ENCODE peak calls at places on chromosomes 7 and 10, in six cellular contexts. Y, N, I, U, V and K are unnamed samples.

GRCh38 chr7:151905766-151906165 is 28.9 kb upstream of the PRKAG2 start:
- DNase-seq in Y (no peak), N (no peak), I (no peak), U (no peak), V (no peak), K (no peak)

GRCh38 chr7:151648429-151648828 is 128.7 kb upstream of the RHEB start:
- DNase-seq in Y (no peak), N (no peak), I (no peak), U (no peak), V (no peak), K (no peak)

GRCh38 chr7:106367018-106367420 is 82.2 kb upstream of the NAMPT start:
- DNase-seq in Y (no peak), N (no peak), I (no peak), U (no peak), V (no peak), K (peak; percentile 79)

GRCh38 chr10:100319736-100320135 is 10.3 kb downstream of the PKD2L1 start:
- DNase-seq in Y (no peak), N (no peak), I (no peak), U (no peak), V (no peak), K (no peak)

GRCh38 chr7:45088821-45089313 is at the start of gene NACAD:
- DNase-seq in Y (no peak), N (no peak), I (peak; percentile 81), U (no peak), V (no peak), K (peak; percentile 77)

GRCh38 chr7:149856-150636 is 42.3 kb upstream of the FAM20C start:
- DNase-seq in Y (no peak), N (no peak), I (peak; percentile 71), U (peak; percentile 81), V (peak; percentile 54), K (peak; percentile 94)

GRCh38 chr10:93198401-93199175 is 124.9 kb downstream of the CYP26A1 start:
- DNase-seq in Y (no peak), N (no peak), I (no peak), U (no peak), V (no peak), K (no peak)

GRCh38 chr10:108631332-108631731 is 1292.0 kb downstream of the XPNPEP1 start:
- DNase-seq in Y (no peak), N (no peak), I (no peak), U (no peak), V (no peak), K (no peak)

GRCh38 chr7:41752615-41753014 is 49.7 kb upstream of the INHBA start:
- DNase-seq in Y (no peak), N (no peak), I (no peak), U (no peak), V (no peak), K (no peak)

GRCh38 chr7:29805031-29805430 is 1.3 kb upstream of the WIPF3 start:
- DNase-seq in Y (no peak), N (no peak), I (no peak), U (no peak), V (no peak), K (no peak)

GRCh38 chr7:74174606-74175082 is 488 bp downstream of the EIF4H start:
- DNase-seq in Y (peak; percentile 45), N (no peak), I (no peak), U (peak; percentile 64), V (peak; percentile 44), K (no peak)

GRCh38 chr7:92768501-92769360 is 67.6 kb downstream of the CDK6 start:
- DNase-seq in Y (no peak), N (no peak), I (no peak), U (no peak), V (no peak), K (no peak)

GRCh38 chr10:102669206-102670064 is 25.2 kb downstream of the TRIM8 start:
- DNase-seq in Y (peak; percentile 34), N (peak; percentile 86), I (peak; percentile 89), U (no peak), V (peak; percentile 91), K (no peak)

GRCh38 chr10:49071221-49071761 is 44.0 kb downstream of the VSTM4 start:
- DNase-seq in Y (no peak), N (peak; percentile 85), I (peak; percentile 16), U (no peak), V (no peak), K (peak; percentile 61)

GRCh38 chr10:86400705-86401587 is 34.4 kb upstream of the GRID1 start:
- DNase-seq in Y (peak; percentile 74), N (no peak), I (peak; percentile 83), U (peak; percentile 76), V (peak; percentile 65), K (peak; percentile 89)
- TF ChIP-seq POLR2A in Y (no peak), N (no peak), I (no peak), U (no peak), V (peak; percentile 52), K (no peak)

GRCh38 chr7:128407751-128408708 is 1.8 kb downstream of the IMPDH1 start:
- DNase-seq in Y (no peak), N (no peak), I (no peak), U (no peak), V (no peak), K (no peak)
- H3K4me3 ChIP-seq in Y (peak overlapping the region; percentile 69), N (peak overlapping the region; percentile 66), I (no peak overlapping the region), U (peak overlapping the region; percentile 66), V (no peak overlapping the region), K (peak overlapping the region; percentile 78)

GRCh38 chr10:52337225-52337624 is 23.1 kb downstream of the DKK1 start:
- DNase-seq in Y (no peak), N (no peak), I (no peak), U (no peak), V (no peak), K (no peak)

GRCh38 chr10:52331759-52332364 is 17.8 kb downstream of the DKK1 start:
- DNase-seq in Y (no peak), N (no peak), I (no peak), U (no peak), V (no peak), K (no peak)

GRCh38 chr10:52334595-52334994 is 20.5 kb downstream of the DKK1 start:
- DNase-seq in Y (peak; percentile 33), N (no peak), I (no peak), U (no peak), V (no peak), K (no peak)

GRCh38 chr10:52335665-52336064 is 21.6 kb downstream of the DKK1 start:
- DNase-seq in Y (no peak), N (no peak), I (no peak), U (no peak), V (no peak), K (no peak)

GRCh38 chr10:52332815-52333214 is 18.7 kb downstream of the DKK1 start:
- DNase-seq in Y (peak; percentile 25), N (no peak), I (no peak), U (no peak), V (no peak), K (no peak)
- H3K4me1 ChIP-seq in Y (peaks cover 47% of the 10 kb centered on the region), N (no peaks in the 10 kb centered on the region), I (no peaks in the 10 kb centered on the region), U (no peaks in the 10 kb centered on the region), V (no peaks in the 10 kb centered on the region), K (no peaks in the 10 kb centered on the region)

GRCh38 chr10:33334839-33335549 is 527 bp upstream of the NRP1 start:
- DNase-seq in Y (peak; percentile 88), N (no peak), I (peak; percentile 82), U (peak; percentile 88), V (peak; percentile 68), K (peak; percentile 84)

GRCh38 chr10:33335550-33335799 is 1.0 kb upstream of the NRP1 start:
- DNase-seq in Y (peak; percentile 81), N (no peak), I (no peak), U (no peak), V (no peak), K (no peak)

GRCh38 chr10:33337335-33337854 is 2.9 kb upstream of the NRP1 start:
- DNase-seq in Y (peak; percentile 48), N (no peak), I (no peak), U (peak; percentile 61), V (peak; percentile 22), K (no peak)

GRCh38 chr10:33336606-33337334 is 2.3 kb upstream of the NRP1 start:
- DNase-seq in Y (peak; percentile 67), N (no peak), I (peak; percentile 81), U (peak; percentile 88), V (peak; percentile 46), K (peak; percentile 80)

DNA sequence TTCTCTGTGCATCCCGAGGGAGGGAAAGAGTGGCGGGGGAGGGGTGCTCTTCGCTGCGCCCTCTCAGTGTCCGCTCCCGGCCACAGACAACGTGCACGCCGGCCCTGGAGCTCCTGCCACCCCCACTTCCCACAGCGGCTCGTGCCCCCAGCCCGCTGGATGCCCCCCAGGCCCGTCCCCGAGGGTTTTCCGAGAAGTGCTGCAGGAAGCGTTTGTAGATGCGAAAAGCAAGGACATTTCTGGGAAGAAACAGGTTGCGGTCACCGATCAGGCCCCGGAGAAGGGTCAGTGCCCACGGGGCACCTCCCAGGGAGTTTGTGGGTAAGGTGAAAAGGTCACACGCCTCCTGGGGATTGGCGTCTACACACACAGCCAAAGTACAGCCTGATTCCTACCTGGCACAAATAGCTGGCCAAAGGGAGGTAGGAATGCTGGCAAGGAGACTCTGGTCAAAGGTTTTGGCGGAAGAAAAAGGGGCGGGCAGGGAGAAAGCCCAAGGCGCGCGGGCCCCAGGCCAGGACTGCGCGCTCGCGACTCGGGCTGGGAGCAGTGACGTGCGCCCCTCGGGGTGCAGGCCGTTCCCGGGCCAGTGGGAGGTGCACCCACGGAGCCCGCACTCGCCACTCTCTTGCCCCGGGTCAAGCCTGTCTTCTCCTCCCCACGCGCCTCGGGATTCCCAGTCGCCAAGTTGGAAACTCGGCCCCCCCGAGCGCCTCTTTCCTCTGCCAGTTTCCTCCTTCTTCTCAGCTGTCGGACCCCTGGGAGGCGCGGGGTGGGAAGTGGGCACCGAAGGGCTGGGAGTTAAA is 1.5 kb upstream of the NRP1 start:
- DNase-seq in Y (peak; percentile 95), N (no peak), I (peak; percentile 71), U (peak; percentile 86), V (peak; percentile 74), K (peak; percentile 82)
- TF ChIP-seq POLR2A in Y (peak; percentile 50), N (no peak), I (no peak), U (no peak), V (peak; percentile 85), K (no peak)

DNA sequence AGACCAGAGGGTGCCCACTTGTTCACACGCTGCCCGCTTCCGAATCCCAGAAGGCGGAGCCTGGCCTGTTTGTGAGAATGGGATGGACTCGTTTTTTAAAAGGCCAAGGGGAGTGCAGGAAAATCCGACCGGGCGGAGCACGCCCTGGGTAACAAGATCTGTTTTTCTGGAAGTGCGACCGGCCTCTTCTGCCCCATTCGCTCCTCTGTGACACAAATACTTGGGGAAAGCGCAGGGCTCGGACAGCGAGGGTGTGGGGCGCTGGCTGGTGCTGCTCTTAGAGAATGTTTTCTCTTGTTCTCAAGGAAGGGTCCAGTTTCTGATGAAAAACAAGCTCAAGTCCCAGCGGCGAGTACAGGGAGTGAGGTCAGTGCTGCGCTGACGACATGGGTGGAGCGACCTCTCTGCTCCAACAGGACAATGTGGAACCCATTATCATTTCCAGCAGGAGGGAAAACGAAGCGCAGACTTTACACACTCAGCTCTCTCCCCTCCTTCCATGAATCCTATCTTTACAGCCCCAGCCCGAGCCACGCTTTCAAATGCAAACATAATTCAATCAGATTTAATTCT is 1.3 kb downstream of the RADIL start:
- DNase-seq in Y (no peak), N (peak; percentile 93), I (peak; percentile 60), U (no peak), V (peak; percentile 18), K (no peak)
- H3K4me3 ChIP-seq in Y (no peak overlapping the region), N (peak overlapping the region; percentile 81), I (peak overlapping the region; percentile 41), U (peak overlapping the region; percentile 74), V (no peak overlapping the region), K (no peak overlapping the region)

GRCh38 chr10:16146993-16147392 is 286.7 kb upstream of the MINDY3 start:
- DNase-seq in Y (no peak), N (no peak), I (no peak), U (no peak), V (no peak), K (no peak)

GRCh38 chr10:16141499-16141898 is 281.2 kb upstream of the MINDY3 start:
- DNase-seq in Y (no peak), N (no peak), I (no peak), U (no peak), V (no peak), K (no peak)
- H3K4me1 ChIP-seq in Y (no peaks in the 10 kb centered on the region), N (no peaks in the 10 kb centered on the region), I (no peaks in the 10 kb centered on the region), U (no peaks in the 10 kb centered on the region), V (no peaks in the 10 kb centered on the region), K (no peaks in the 10 kb centered on the region)